ENCODE peak calls at places on chromosomes 12 and 14, in ten cellular contexts. J, P, X, F, C, V, D, I, O and Y are unnamed samples.

GRCh38 chr12:72673853-72674252 is 401.7 kb downstream of the TRHDE start:
- DNase-seq in D (peak; percentile 33), J (no peak), F (no peak), X (no peak), O (no peak), P (no peak), I (no peak), C (no peak), V (no peak), Y (no peak)

GRCh38 chr12:118287728-118288127 is 85.0 kb downstream of the TAOK3 start:
- DNase-seq in V (no peak), O (no peak), X (no peak), C (no peak), D (no peak), J (no peak), I (no peak), F (no peak), P (no peak), Y (no peak)

GRCh38 chr12:113098428-113099028 is 37.0 kb downstream of the RASAL1 start:
- DNase-seq in X (peak; percentile 95), J (peak; percentile 56), C (peak; percentile 70), F (peak; percentile 99), I (peak; percentile 95), V (peak; percentile 70), O (peak; percentile 96), P (peak; percentile 74), D (peak; percentile 82), Y (peak; percentile 26)

GRCh38 chr12:53561590-53561953 is 54.3 kb upstream of the NPFF start:
- DNase-seq in F (peak; percentile 91), V (no peak), D (no peak), I (peak; percentile 75), O (no peak), P (no peak), J (no peak), C (no peak), X (no peak), Y (peak; percentile 72)

GRCh38 chr12:130639759-130640158 is 76.3 kb downstream of the RIMBP2 start:
- DNase-seq in D (no peak), C (no peak), P (no peak), V (no peak), F (no peak), I (no peak), O (no peak), X (no peak), J (no peak), Y (no peak)

GRCh38 chr14:72847721-72848120 is 46.2 kb downstream of the DPF3 start:
- DNase-seq in F (peak; percentile 37), I (no peak), O (no peak), C (no peak), J (no peak), V (no peak), P (no peak), X (peak; percentile 67), D (no peak), Y (no peak)

GRCh38 chr14:100764716-100765115 is 38.0 kb downstream of the DLK1 start:
- DNase-seq in C (no peak), J (no peak), X (no peak), D (no peak), F (no peak), V (no peak), I (no peak), P (no peak), O (no peak), Y (no peak)

GRCh38 chr14:68929623-68930307 is 49.3 kb downstream of the ACTN1 start:
- DNase-seq in I (no peak), C (no peak), D (no peak), J (peak; percentile 69), P (no peak), V (no peak), F (no peak), O (no peak), X (no peak), Y (no peak)

GRCh38 chr12:58225067-58225877 is 283.9 kb downstream of the ATP23 start:
- DNase-seq in F (no peak), V (no peak), D (no peak), C (no peak), J (no peak), O (no peak), I (no peak), X (no peak), P (no peak), Y (no peak)

GRCh38 chr14:58794993-58795762 is 157.4 kb downstream of the DACT1 start:
- DNase-seq in V (no peak), F (no peak), I (no peak), C (no peak), J (no peak), P (no peak), X (no peak), O (no peak), D (no peak), Y (no peak)
- TF ChIP-seq CTCF in V (no peak), F (peak; percentile 45), I (no peak), C (no peak), J (no peak), P (no peak), X (no peak), O (no peak), D (no peak), Y (no peak)

GRCh38 chr12:19706936-19707335 is 267.6 kb downstream of the AEBP2 start:
- DNase-seq in X (no peak), P (no peak), C (no peak), D (no peak), J (no peak), V (no peak), F (no peak), O (no peak), I (no peak), Y (no peak)

GRCh38 chr12:19709889-19710288 is 270.6 kb downstream of the AEBP2 start:
- DNase-seq in I (no peak), X (no peak), D (no peak), C (no peak), F (no peak), O (no peak), V (no peak), J (no peak), P (no peak), Y (no peak)

GRCh38 chr12:19710811-19711793 is 271.8 kb downstream of the AEBP2 start:
- DNase-seq in V (peak; percentile 26), O (peak; percentile 47), P (no peak), C (no peak), D (no peak), I (peak; percentile 13), X (no peak), F (no peak), J (no peak), Y (peak; percentile 47)

GRCh38 chr12:19704966-19705365 is 265.7 kb downstream of the AEBP2 start:
- DNase-seq in I (no peak), P (no peak), V (no peak), F (no peak), O (no peak), X (no peak), J (no peak), C (no peak), D (no peak), Y (no peak)

DNA sequence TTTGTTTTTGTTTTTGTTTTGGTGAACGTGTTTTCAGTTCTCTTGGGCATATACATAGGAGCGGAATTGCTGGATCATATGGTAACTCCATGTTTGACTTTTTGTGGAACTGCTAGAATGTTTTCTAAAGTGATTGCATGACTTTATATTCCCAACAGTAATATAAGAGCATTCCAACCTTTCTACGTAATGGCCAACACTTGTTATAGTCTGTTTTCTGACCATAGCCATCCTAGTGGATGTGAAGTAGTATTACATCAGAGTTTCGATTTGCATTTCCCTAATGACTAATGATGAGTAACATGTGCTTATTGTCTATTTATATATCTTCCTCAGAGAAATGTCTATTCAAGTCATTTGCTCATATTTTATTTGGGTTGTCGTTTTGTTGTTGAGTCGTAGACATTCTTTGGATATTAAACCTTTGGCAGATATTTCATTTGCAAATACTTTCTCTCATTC is 268.7 kb downstream of the AEBP2 start:
- DNase-seq in V (peak; percentile 46), C (no peak), P (no peak), X (no peak), J (no peak), I (no peak), D (no peak), F (peak; percentile 49), O (no peak), Y (no peak)
- TF ChIP-seq CTCF in V (peak; percentile 5), C (no peak), P (no peak), X (peak; percentile 39), J (no peak), I (no peak), D (no peak), F (peak; percentile 29), O (no peak), Y (no peak)

DNA sequence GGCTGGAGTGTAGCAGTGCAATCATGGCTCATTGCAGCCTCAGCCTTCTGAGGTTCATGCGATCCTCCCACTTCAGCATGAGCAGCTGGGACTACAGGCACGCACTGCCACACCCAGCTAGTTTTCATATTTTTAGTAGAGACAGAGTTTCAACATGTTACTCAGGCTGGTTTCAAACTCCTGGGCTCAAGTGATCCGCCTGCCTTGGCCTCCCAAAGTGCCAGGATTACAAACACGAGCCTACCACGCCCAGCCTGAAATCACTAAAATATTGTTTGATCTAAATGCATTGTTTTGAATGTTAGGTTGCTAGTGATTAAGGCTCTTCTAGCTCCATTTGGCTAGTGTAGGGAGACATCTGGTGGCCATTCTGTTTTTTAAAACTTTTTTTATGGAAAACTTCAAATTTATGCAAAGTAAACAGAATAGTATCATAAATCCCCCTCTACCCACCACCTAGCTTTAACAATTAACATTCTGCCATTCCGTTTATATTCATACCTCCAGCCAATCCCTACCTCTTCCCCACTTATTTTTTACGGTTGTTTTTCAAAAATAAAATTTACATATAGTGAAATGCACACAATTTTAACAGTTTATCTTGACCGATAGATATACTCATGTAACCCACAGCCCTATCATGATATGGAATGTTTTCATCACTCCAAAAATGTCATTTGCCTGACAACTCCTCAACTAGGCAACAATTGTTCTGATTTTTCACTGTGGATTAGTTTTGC is 37.8 kb downstream of the MYO1H start:
- DNase-seq in F (peak; percentile 81), V (peak; percentile 65), P (no peak), O (no peak), X (peak; percentile 56), C (no peak), J (no peak), I (peak; percentile 51), D (peak; percentile 61), Y (no peak)
- TF ChIP-seq CTCF in F (peak; percentile 80), V (peak; percentile 35), P (peak; percentile 64), O (no peak), X (peak; percentile 77), C (peak; percentile 84), J (peak; percentile 2), I (peak; percentile 92), D (peak; percentile 83), Y (peak; percentile 34)

GRCh38 chr12:129195081-129195480 is 341.8 kb downstream of the GLT1D1 start:
- DNase-seq in I (no peak), F (no peak), X (peak; percentile 57), V (no peak), O (no peak), D (no peak), C (no peak), P (no peak), J (no peak), Y (no peak)

GRCh38 chr12:129196927-129197326 is 343.6 kb downstream of the GLT1D1 start:
- DNase-seq in P (no peak), D (no peak), X (no peak), O (no peak), C (no peak), I (no peak), F (no peak), V (no peak), J (no peak), Y (no peak)

GRCh38 chr12:129190827-129191226 is 337.5 kb downstream of the GLT1D1 start:
- DNase-seq in I (no peak), F (no peak), V (no peak), C (no peak), X (peak; percentile 57), J (no peak), D (no peak), P (no peak), O (no peak), Y (no peak)

GRCh38 chr12:129193263-129193871 is 340.1 kb downstream of the GLT1D1 start:
- DNase-seq in C (peak; percentile 29), I (peak; percentile 9), V (peak; percentile 57), P (no peak), F (peak; percentile 60), X (peak; percentile 55), D (peak; percentile 12), J (peak; percentile 12), O (no peak), Y (no peak)
- TF ChIP-seq CTCF in C (peak; percentile 79), I (no peak), V (peak; percentile 96), P (peak; percentile 44), F (peak; percentile 88), X (peak; percentile 93), D (peak; percentile 94), J (peak; percentile 72), O (peak; percentile 52), Y (peak; percentile 38)